ENCODE peak calls at places on chromosomes 2 and 18, in five cellular contexts. Y is colonic mucosa, L is transverse colon, H is mesothelial cell of epicardium, A is progenitor cell of endocrine pancreas. I is an unnamed sample.

GRCh38 chr2:102141915-102142828 is at the start of gene IL1R1:
- DNase-seq in Y (peak; percentile 79), L (peak; percentile 81), H (peak; percentile 64), A (peak; percentile 43), I (peak; percentile 80)

GRCh38 chr2:129765326-129766158 is 213.9 kb upstream of the RAB6C start:
- DNase-seq in Y (no peak), L (no peak), H (no peak), A (no peak), I (no peak)

GRCh38 chr2:222813177-222813843 is 47.5 kb upstream of the ACSL3 start:
- DNase-seq in Y (no peak), L (no peak), H (no peak), A (no peak), I (no peak)

GRCh38 chr18:58599106-58599505 is 29.8 kb downstream of the ALPK2 start:
- DNase-seq in Y (no peak), L (no peak), H (no peak), A (no peak), I (no peak)

GRCh38 chr2:197269173-197269572 is 41.4 kb downstream of the ANKRD44 start:
- DNase-seq in Y (no peak), L (no peak), H (no peak), A (no peak), I (no peak)

GRCh38 chr2:60313470-60314172 is 239.8 kb downstream of the BCL11A start:
- DNase-seq in Y (no peak), L (no peak), H (no peak), A (no peak), I (no peak)

GRCh38 chr2:219294356-219295351 is 14.5 kb downstream of the PTPRN start:
- DNase-seq in Y (peak; percentile 91), L (peak; percentile 91), H (peak; percentile 94), A (peak; percentile 88), I (peak; percentile 94)

GRCh38 chr18:515838-516237 is 15.3 kb upstream of the COLEC12 start:
- DNase-seq in Y (no peak), L (no peak), H (no peak), A (no peak), I (no peak)

GRCh38 chr2:160694631-160695030 is 201.0 kb upstream of the RBMS1 start:
- DNase-seq in Y (no peak), L (peak; percentile 31), H (no peak), A (no peak), I (no peak)

DNA sequence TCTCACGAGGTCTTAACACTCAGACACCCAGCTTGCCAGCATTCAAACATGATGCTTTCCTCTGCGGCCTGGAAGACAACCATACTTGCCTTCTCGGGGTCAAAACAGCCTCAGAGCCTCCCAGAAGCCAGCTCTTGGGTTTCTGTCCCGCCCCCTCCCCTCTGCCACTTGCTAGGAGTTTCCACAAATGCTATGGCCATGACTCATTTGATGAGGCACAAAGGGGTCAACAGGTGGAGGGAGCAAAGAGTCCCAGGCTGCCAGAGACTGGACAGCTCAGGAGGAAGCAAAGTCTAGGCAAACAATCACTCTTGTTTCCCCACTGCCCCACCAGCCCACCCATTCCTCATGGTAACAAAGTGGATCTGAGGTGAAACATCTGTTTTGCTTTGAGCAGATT is 551.2 kb downstream of the TNS1 start:
- DNase-seq in Y (no peak), L (no peak), H (no peak), A (no peak), I (peak; percentile 57)
- TF ChIP-seq CTCF in Y (no peak), L (no peak), H (no peak), A (no peak), I (no peak)

GRCh38 chr2:108960006-108960405 is 29.0 kb downstream of the EDAR start:
- DNase-seq in Y (no peak), L (no peak), H (no peak), A (no peak), I (no peak)
- TF ChIP-seq CTCF in Y (no peak), L (no peak), H (peak; percentile 17), A (peak; percentile 36), I (no peak)

GRCh38 chr18:2466978-2467377 is 104.3 kb downstream of the METTL4 start:
- DNase-seq in Y (no peak), L (no peak), H (no peak), A (no peak), I (no peak)

DNA sequence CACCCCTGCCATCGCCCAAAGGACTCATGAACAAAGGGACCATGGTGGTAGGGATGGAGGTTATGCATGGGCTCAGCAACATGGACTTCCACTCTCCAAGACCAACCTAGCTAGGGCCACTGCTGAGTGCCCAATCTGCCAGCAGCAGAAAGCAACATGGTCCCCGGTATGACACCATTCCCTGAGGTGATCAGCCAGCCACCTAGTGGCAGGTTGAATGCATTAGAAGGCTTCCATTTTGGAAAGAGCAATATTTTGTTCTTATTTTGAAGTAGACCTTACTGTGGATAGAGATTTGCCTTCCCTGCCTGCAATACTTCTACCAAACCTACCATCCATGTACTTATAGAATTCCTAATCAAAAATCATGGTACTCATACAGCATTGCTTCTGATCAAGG is 99.8 kb downstream of the METTL4 start:
- DNase-seq in Y (no peak), L (no peak), H (no peak), A (no peak), I (no peak)
- TF ChIP-seq CTCF in Y (no peak), L (no peak), H (no peak), A (peak; percentile 18), I (no peak)

DNA sequence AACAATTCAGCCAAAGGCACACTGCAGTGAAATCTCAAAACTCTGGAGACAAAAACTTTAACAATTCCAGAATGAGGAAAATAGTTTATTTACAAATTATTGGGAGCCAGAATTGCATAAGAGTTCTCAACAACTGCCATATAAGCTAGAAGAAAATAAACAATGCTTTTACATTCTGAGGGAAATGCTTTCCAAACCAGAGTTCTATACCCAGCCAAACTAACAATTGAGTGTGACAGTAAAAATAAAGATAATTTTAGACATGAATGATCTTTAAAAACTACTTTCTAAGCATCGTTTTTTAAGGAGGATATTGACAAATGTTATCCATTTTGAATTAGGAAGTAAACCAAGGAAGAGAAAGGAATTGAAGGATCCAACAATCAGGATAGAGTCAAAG is 271.4 kb downstream of the DYSF start:
- DNase-seq in Y (no peak), L (no peak), H (no peak), A (no peak), I (no peak)
- TF ChIP-seq CTCF in Y (no peak), L (no peak), H (no peak), A (no peak), I (no peak)

DNA sequence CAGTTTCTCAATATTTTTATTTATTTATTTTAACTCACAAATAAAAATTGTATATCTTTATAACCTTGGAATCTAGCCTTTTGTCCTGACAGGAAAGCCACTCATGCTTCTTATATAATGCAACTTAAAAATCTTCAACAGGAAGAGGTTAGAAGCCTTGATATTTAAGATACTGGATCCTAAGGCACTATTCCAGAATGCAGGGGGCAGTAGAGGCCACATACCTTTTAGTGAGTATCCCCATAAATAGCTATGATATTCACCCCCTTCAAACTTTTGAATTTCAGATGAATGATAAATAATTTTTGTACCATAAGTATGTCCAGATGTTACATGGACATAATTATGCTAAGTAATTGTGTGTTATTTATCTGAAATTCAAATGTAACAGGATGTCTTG is 592.7 kb upstream of the VRK2 start:
- DNase-seq in Y (no peak), L (no peak), H (no peak), A (no peak), I (no peak)
- TF ChIP-seq CTCF in Y (no peak), L (no peak), H (no peak), A (peak; percentile 21), I (no peak)